ENCODE peak calls at places on chromosomes 5 and 9, in nine cellular contexts. A, Y, R, X, I, S, T, B and C are unnamed samples.

GRCh38 chr9:110217656-110218099 is 9.7 kb upstream of the C9orf152 start:
- DNase-seq in A (peak; percentile 40), Y (peak; percentile 52), R (peak; percentile 77), X (peak; percentile 52), I (peak; percentile 38), S (peak; percentile 14), T (peak; percentile 65), B (no peak), C (peak; percentile 76)

GRCh38 chr5:137320056-137321045 is 178.8 kb downstream of the SPOCK1 start:
- DNase-seq in A (peak; percentile 58), Y (peak; percentile 24), R (peak; percentile 72), X (peak; percentile 64), I (peak; percentile 69), S (peak; percentile 49), T (peak; percentile 79), B (peak; percentile 20), C (peak; percentile 78)

GRCh38 chr5:78555870-78556269 is 92.7 kb downstream of the LHFPL2 start:
- DNase-seq in A (no peak), Y (no peak), R (no peak), X (no peak), I (no peak), S (no peak), T (no peak), B (no peak), C (no peak)

GRCh38 chr5:119017999-119018398 is 29.7 kb upstream of the DTWD2 start:
- DNase-seq in A (no peak), Y (no peak), R (no peak), X (no peak), I (no peak), S (no peak), T (no peak), B (no peak), C (no peak)

GRCh38 chr5:132224721-132225120 is 2.9 kb downstream of the P4HA2 start:
- DNase-seq in A (no peak), Y (no peak), R (peak; percentile 39), X (no peak), I (no peak), S (no peak), T (no peak), B (no peak), C (no peak)

GRCh38 chr5:32069396-32069795 is 104.7 kb downstream of the GOLPH3 start:
- DNase-seq in A (no peak), Y (no peak), R (no peak), X (no peak), I (no peak), S (no peak), T (peak; percentile 46), B (no peak), C (no peak)

GRCh38 chr9:114911167-114911821 is 19.1 kb downstream of the TNFSF8 start:
- DNase-seq in A (no peak), Y (peak; percentile 49), R (peak; percentile 58), X (peak; percentile 85), I (peak; percentile 72), S (peak; percentile 30), T (peak; percentile 57), B (no peak), C (peak; percentile 67)

GRCh38 chr9:98642661-98643312 is 65.9 kb downstream of the GABBR2 start:
- DNase-seq in A (no peak), Y (no peak), R (no peak), X (peak; percentile 50), I (no peak), S (no peak), T (no peak), B (no peak), C (no peak)

GRCh38 chr5:109876030-109876726 is 186.5 kb downstream of the MAN2A1 start:
- DNase-seq in A (no peak), Y (no peak), R (no peak), X (no peak), I (no peak), S (no peak), T (no peak), B (no peak), C (no peak)

GRCh38 chr5:33068786-33069185 is 357.7 kb downstream of the NPR3 start:
- DNase-seq in A (no peak), Y (no peak), R (peak; percentile 19), X (no peak), I (no peak), S (no peak), T (no peak), B (no peak), C (no peak)

GRCh38 chr5:61460471-61460870 is 128.4 kb downstream of the ZSWIM6 start:
- DNase-seq in A (no peak), Y (no peak), R (no peak), X (no peak), I (peak; percentile 84), S (no peak), T (no peak), B (no peak), C (no peak)

GRCh38 chr9:86073839-86074238 is 25.5 kb downstream of the GOLM1 start:
- DNase-seq in A (no peak), Y (no peak), R (no peak), X (no peak), I (no peak), S (no peak), T (no peak), B (no peak), C (no peak)

GRCh38 chr5:13987843-13988464 is 43.5 kb upstream of the DNAH5 start:
- DNase-seq in A (peak; percentile 71), Y (peak; percentile 37), R (peak; percentile 79), X (peak; percentile 67), I (peak; percentile 71), S (peak; percentile 58), T (peak; percentile 64), B (peak; percentile 42), C (peak; percentile 76)

GRCh38 chr9:111961575-111961974 is 65.0 kb downstream of the UGCG start:
- DNase-seq in A (peak; percentile 73), Y (no peak), R (peak; percentile 98), X (no peak), I (peak; percentile 83), S (no peak), T (peak; percentile 87), B (no peak), C (no peak)

GRCh38 chr9:84669293-84670105 is at the start of gene NTRK2:
- DNase-seq in A (peak; percentile 9), Y (no peak), R (no peak), X (peak; percentile 69), I (peak; percentile 18), S (no peak), T (peak; percentile 23), B (peak; percentile 59), C (peak; percentile 12)

GRCh38 chr5:100683881-100684280 is 148.7 kb downstream of the FAM174A start:
- DNase-seq in A (no peak), Y (no peak), R (no peak), X (no peak), I (no peak), S (no peak), T (no peak), B (no peak), C (no peak)

GRCh38 chr9:131277673-131278420 is 1.5 kb upstream of the FAM78A start:
- DNase-seq in A (peak; percentile 67), Y (peak; percentile 43), R (peak; percentile 86), X (peak; percentile 96), I (peak; percentile 96), S (peak; percentile 69), T (peak; percentile 86), B (peak; percentile 58), C (peak; percentile 81)

GRCh38 chr9:131278421-131279111 is 2.3 kb upstream of the FAM78A start:
- DNase-seq in A (no peak), Y (no peak), R (no peak), X (no peak), I (no peak), S (no peak), T (no peak), B (no peak), C (no peak)

GRCh38 chr9:131275332-131276106 is 791 bp downstream of the FAM78A start:
- DNase-seq in A (no peak), Y (peak; percentile 48), R (no peak), X (peak; percentile 76), I (no peak), S (no peak), T (peak; percentile 59), B (no peak), C (no peak)

GRCh38 chr9:131276107-131276888 is at the start of gene FAM78A:
- DNase-seq in A (no peak), Y (no peak), R (peak; percentile 14), X (peak; percentile 63), I (no peak), S (no peak), T (peak; percentile 60), B (no peak), C (no peak)

GRCh38 chr9:131276891-131277672 is 772 bp upstream of the FAM78A start:
- DNase-seq in A (no peak), Y (no peak), R (no peak), X (peak; percentile 47), I (no peak), S (no peak), T (peak; percentile 29), B (no peak), C (no peak)
- TF ChIP-seq CTCF in A (no peak), Y (no peak), R (no peak), X (peak; percentile 13), I (no peak), S (no peak), T (no peak), B (no peak), C (no peak)

DNA sequence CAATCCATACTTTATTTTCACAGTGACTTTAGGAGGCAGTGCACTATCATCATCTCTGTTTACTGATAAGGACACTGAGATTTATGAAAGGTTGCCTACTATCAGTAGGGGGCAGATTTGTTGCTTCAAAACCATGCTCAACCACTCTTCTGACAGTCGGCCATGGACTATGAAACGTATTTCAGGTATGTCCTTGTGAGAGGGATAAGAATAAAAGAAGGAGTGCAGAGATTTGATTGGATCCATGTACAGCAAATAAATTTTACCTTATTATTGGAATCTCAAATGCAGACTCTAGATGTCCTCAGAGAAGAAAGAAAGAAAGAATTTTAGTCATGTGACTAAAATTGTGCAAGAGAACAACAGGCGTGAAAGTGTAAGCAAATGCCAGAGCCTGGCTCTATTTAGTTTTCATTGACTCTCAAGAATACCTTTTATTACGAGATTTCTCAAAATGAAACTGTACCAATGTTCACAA is 296.6 kb upstream of the RASA1 start:
- DNase-seq in A (peak; percentile 11), Y (peak; percentile 3), R (peak; percentile 53), X (no peak), I (peak; percentile 44), S (no peak), T (peak; percentile 12), B (no peak), C (peak; percentile 42)
- H3K4me3 ChIP-seq in A (no peak overlapping the region), Y (no peak overlapping the region), R (no peak overlapping the region), X (no peak overlapping the region), I (no peak overlapping the region), S (no peak overlapping the region), T (no peak overlapping the region), B (no peak overlapping the region), C (no peak overlapping the region)

GRCh38 chr5:112968411-112969106 is 8.0 kb upstream of the DCP2 start:
- DNase-seq in A (no peak), Y (peak; percentile 93), R (peak; percentile 43), X (no peak), I (no peak), S (no peak), T (no peak), B (no peak), C (peak; percentile 38)
- TF ChIP-seq CTCF in A (no peak), Y (no peak), R (no peak), X (no peak), I (no peak), S (no peak), T (no peak), B (no peak), C (no peak)

DNA sequence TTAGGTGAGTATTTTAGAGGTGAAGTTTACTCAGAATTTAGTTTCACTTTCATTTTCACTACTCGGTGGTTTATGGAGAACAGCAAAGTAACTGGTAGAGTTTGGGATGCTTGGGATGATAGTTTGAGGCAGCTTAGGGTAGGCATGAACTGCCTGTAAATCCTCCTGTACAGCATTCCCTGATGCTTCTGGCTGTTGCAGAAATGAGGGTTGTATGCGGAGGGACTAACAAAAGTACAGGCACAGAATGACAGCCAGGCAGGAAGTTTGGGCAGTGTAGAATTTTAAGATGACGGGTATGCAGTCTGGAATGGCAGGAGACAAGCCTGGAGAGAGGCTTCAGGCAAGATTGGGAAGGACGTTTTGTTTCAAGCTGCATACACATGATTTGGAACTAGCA is 48.0 kb upstream of the FAM120AOS start:
- DNase-seq in A (no peak), Y (no peak), R (peak; percentile 39), X (no peak), I (no peak), S (no peak), T (peak; percentile 58), B (no peak), C (no peak)
- H3K4me3 ChIP-seq in A (peak overlapping the region; percentile 26), Y (no peak overlapping the region), R (peak overlapping the region; percentile 37), X (no peak overlapping the region), I (no peak overlapping the region), S (no peak overlapping the region), T (peak overlapping the region; percentile 34), B (peak overlapping the region; percentile 48), C (peak overlapping the region; percentile 18)